ENCODE peak calls at places on chromosomes 4 and X, in six cellular contexts. One of them, this sample, is unnamed.

GRCh38 chrX:10015711-10016515 is 48.8 kb downstream of the CLDN34 start:
- DNase-seq in A549: peak
- DNase-seq in foreskin fibroblast: peak
- DNase-seq in GM04504: no peak
- DNase-seq in NCI-H1417: peak
- DNase-seq in endothelial cell: peak
- DNase-seq in this sample: no peak

GRCh38 chr4:86306816-86307215 is 53.0 kb downstream of the MAPK10 start:
- DNase-seq in A549: no peak
- DNase-seq in foreskin fibroblast: peak
- DNase-seq in GM04504: peak
- DNase-seq in NCI-H1417: no peak
- DNase-seq in endothelial cell: no peak
- DNase-seq in this sample: no peak

GRCh38 chrX:101799387-101799786 is 132.4 kb downstream of the ZMAT1 start:
- DNase-seq in A549: peak
- DNase-seq in foreskin fibroblast: peak
- DNase-seq in GM04504: peak
- DNase-seq in NCI-H1417: peak
- DNase-seq in endothelial cell: peak
- DNase-seq in this sample: peak

GRCh38 chr4:71266090-71266794 is 72.6 kb upstream of the SLC4A4 start:
- DNase-seq in A549: no peak
- DNase-seq in foreskin fibroblast: peak
- DNase-seq in GM04504: peak
- DNase-seq in NCI-H1417: no peak
- DNase-seq in endothelial cell: no peak
- DNase-seq in this sample: no peak

GRCh38 chr4:144356941-144357381 is 216.4 kb upstream of the GYPA start:
- DNase-seq in A549: no peak
- DNase-seq in foreskin fibroblast: no peak
- DNase-seq in GM04504: no peak
- DNase-seq in NCI-H1417: no peak
- DNase-seq in endothelial cell: peak
- DNase-seq in this sample: no peak

GRCh38 chrX:16386126-16386525 is 218.8 kb downstream of the MAGEB17 start:
- DNase-seq in A549: no peak
- DNase-seq in foreskin fibroblast: no peak
- DNase-seq in GM04504: no peak
- DNase-seq in NCI-H1417: peak
- DNase-seq in endothelial cell: no peak
- DNase-seq in this sample: no peak

GRCh38 chr4:10072420-10073017 is 44.1 kb downstream of the WDR1 start:
- DNase-seq in A549: no peak
- DNase-seq in foreskin fibroblast: no peak
- DNase-seq in GM04504: no peak
- DNase-seq in NCI-H1417: no peak
- DNase-seq in endothelial cell: no peak
- DNase-seq in this sample: no peak

GRCh38 chr4:41181037-41181436 is 33.3 kb downstream of the APBB2 start:
- DNase-seq in A549: no peak
- DNase-seq in foreskin fibroblast: no peak
- DNase-seq in GM04504: no peak
- DNase-seq in NCI-H1417: peak
- DNase-seq in endothelial cell: no peak
- DNase-seq in this sample: no peak

GRCh38 chr4:145580906-145581305 is 38.3 kb upstream of the MMAA start:
- DNase-seq in A549: peak
- DNase-seq in foreskin fibroblast: no peak
- DNase-seq in GM04504: no peak
- DNase-seq in NCI-H1417: no peak
- DNase-seq in endothelial cell: no peak
- DNase-seq in this sample: no peak

This sample was measured in T-cell.